ENCODE peak calls at places on chromosomes 7 and 10, in seven cellular contexts. F, S, O, Y, B, K and C are unnamed samples.

GRCh38 chr7:65746398-65746669 is 126.5 kb upstream of the VKORC1L1 start:
- DNase-seq in F (no peak), S (no peak), O (no peak), Y (no peak), B (peak; percentile 88), K (peak; percentile 53), C (no peak)

GRCh38 chr10:79417731-79418130 is 27.7 kb downstream of the ZCCHC24 start:
- DNase-seq in F (no peak), S (no peak), O (no peak), Y (no peak), B (no peak), K (no peak), C (no peak)

GRCh38 chr10:94567714-94568520 is 22.3 kb downstream of the HELLS start:
- DNase-seq in F (no peak), S (no peak), O (no peak), Y (no peak), B (no peak), K (peak; percentile 52), C (no peak)

GRCh38 chr10:132982301-132982989 is 40.1 kb upstream of the CFAP46 start:
- DNase-seq in F (no peak), S (no peak), O (no peak), Y (no peak), B (no peak), K (no peak), C (no peak)

GRCh38 chr10:87973635-87974034 is 110.2 kb downstream of the PTEN start:
- DNase-seq in F (no peak), S (no peak), O (no peak), Y (peak; percentile 20), B (peak; percentile 60), K (peak; percentile 75), C (peak; percentile 14)

GRCh38 chr7:155412416-155413253 is 45.3 kb upstream of the EN2 start:
- DNase-seq in F (peak; percentile 70), S (peak; percentile 83), O (peak; percentile 78), Y (no peak), B (peak; percentile 20), K (peak; percentile 35), C (no peak)

GRCh38 chr7:32525839-32526238 is 30.6 kb downstream of the AVL9 start:
- DNase-seq in F (no peak), S (peak; percentile 31), O (no peak), Y (no peak), B (no peak), K (no peak), C (no peak)

GRCh38 chr10:59624951-59625350 is 84.7 kb downstream of the SLC16A9 start:
- DNase-seq in F (no peak), S (no peak), O (no peak), Y (no peak), B (no peak), K (no peak), C (no peak)

GRCh38 chr7:10931161-10931560 is 42.5 kb upstream of the PHF14 start:
- DNase-seq in F (no peak), S (no peak), O (no peak), Y (no peak), B (no peak), K (no peak), C (no peak)

GRCh38 chr7:2633538-2634264 is 1.9 kb downstream of the TTYH3 start:
- DNase-seq in F (peak; percentile 78), S (no peak), O (peak; percentile 26), Y (peak; percentile 57), B (peak; percentile 87), K (peak; percentile 91), C (peak; percentile 86)

GRCh38 chr7:133837248-133837647 is 289.9 kb upstream of the LRGUK start:
- DNase-seq in F (no peak), S (no peak), O (no peak), Y (no peak), B (no peak), K (no peak), C (no peak)

GRCh38 chr10:120336910-120337540 is 120.0 kb upstream of the PLPP4 start:
- DNase-seq in F (peak; percentile 72), S (peak; percentile 73), O (peak; percentile 77), Y (peak; percentile 10), B (peak; percentile 58), K (peak; percentile 41), C (no peak)